ENCODE peak calls at places on chromosome 3, in seven cellular contexts. One of them, this sample, is unnamed.

GRCh38 chr3:197580253-197580691 is 24.5 kb upstream of the BDH1 start:
- DNase-seq in ELR: no peak
- DNase-seq in NCI-H460: no peak
- DNase-seq in fibroblast of mammary gland: no peak
- DNase-seq in HT1080: no peak
- DNase-seq in caudate nucleus: no peak
- DNase-seq in stimulated activated CD8-positive, alpha-beta memory T cell treated with anti-CD3 and anti-CD28 coated beads, Interleukin-7, amount 100 ng/mL, for 1 hour: no peak
- DNase-seq in this sample: no peak

GRCh38 chr3:157868168-157868567 is 238.1 kb downstream of the SHOX2 start:
- DNase-seq in HT1080: peak
- DNase-seq in stimulated activated CD8-positive, alpha-beta memory T cell treated with anti-CD3 and anti-CD28 coated beads, Interleukin-7, amount 100 ng/mL, for 1 hour: no peak
- DNase-seq in caudate nucleus: no peak
- DNase-seq in NCI-H460: no peak
- DNase-seq in ELR: no peak
- DNase-seq in fibroblast of mammary gland: peak
- DNase-seq in this sample: peak

GRCh38 chr3:23259515-23259914 is 56.4 kb downstream of the UBE2E2 start:
- DNase-seq in NCI-H460: no peak
- DNase-seq in HT1080: no peak
- DNase-seq in ELR: no peak
- DNase-seq in fibroblast of mammary gland: no peak
- DNase-seq in stimulated activated CD8-positive, alpha-beta memory T cell treated with anti-CD3 and anti-CD28 coated beads, Interleukin-7, amount 100 ng/mL, for 1 hour: no peak
- DNase-seq in caudate nucleus: no peak
- DNase-seq in this sample: no peak

GRCh38 chr3:42451546-42452230 is 41.3 kb upstream of the LYZL4 start:
- DNase-seq in ELR: no peak
- DNase-seq in fibroblast of mammary gland: no peak
- DNase-seq in HT1080: no peak
- DNase-seq in stimulated activated CD8-positive, alpha-beta memory T cell treated with anti-CD3 and anti-CD28 coated beads, Interleukin-7, amount 100 ng/mL, for 1 hour: no peak
- DNase-seq in NCI-H460: no peak
- DNase-seq in caudate nucleus: no peak
- DNase-seq in this sample: no peak

GRCh38 chr3:13951184-13951583 is 71.3 kb upstream of the WNT7A start:
- DNase-seq in fibroblast of mammary gland: no peak
- DNase-seq in stimulated activated CD8-positive, alpha-beta memory T cell treated with anti-CD3 and anti-CD28 coated beads, Interleukin-7, amount 100 ng/mL, for 1 hour: no peak
- DNase-seq in NCI-H460: no peak
- DNase-seq in ELR: no peak
- DNase-seq in HT1080: no peak
- DNase-seq in caudate nucleus: no peak
- DNase-seq in this sample: no peak

GRCh38 chr3:122101646-122102045 is 46.5 kb downstream of the CD86 start:
- DNase-seq in fibroblast of mammary gland: peak
- DNase-seq in NCI-H460: peak
- DNase-seq in HT1080: peak
- DNase-seq in ELR: peak
- DNase-seq in caudate nucleus: no peak
- DNase-seq in stimulated activated CD8-positive, alpha-beta memory T cell treated with anti-CD3 and anti-CD28 coated beads, Interleukin-7, amount 100 ng/mL, for 1 hour: no peak
- DNase-seq in this sample: peak

GRCh38 chr3:177875786-177876476 is 660.3 kb upstream of the KCNMB2 start:
- DNase-seq in ELR: no peak
- DNase-seq in caudate nucleus: no peak
- DNase-seq in HT1080: no peak
- DNase-seq in NCI-H460: no peak
- DNase-seq in fibroblast of mammary gland: peak
- DNase-seq in stimulated activated CD8-positive, alpha-beta memory T cell treated with anti-CD3 and anti-CD28 coated beads, Interleukin-7, amount 100 ng/mL, for 1 hour: no peak
- DNase-seq in this sample: peak

GRCh38 chr3:71578045-71578730 is 5.3 kb downstream of the FOXP1 start:
- DNase-seq in stimulated activated CD8-positive, alpha-beta memory T cell treated with anti-CD3 and anti-CD28 coated beads, Interleukin-7, amount 100 ng/mL, for 1 hour: no peak
- DNase-seq in ELR: peak
- DNase-seq in HT1080: peak
- DNase-seq in fibroblast of mammary gland: no peak
- DNase-seq in caudate nucleus: no peak
- DNase-seq in NCI-H460: no peak
- DNase-seq in this sample: no peak

GRCh38 chr3:118447326-118447725 is 587.3 kb downstream of the IGSF11 start:
- DNase-seq in stimulated activated CD8-positive, alpha-beta memory T cell treated with anti-CD3 and anti-CD28 coated beads, Interleukin-7, amount 100 ng/mL, for 1 hour: no peak
- DNase-seq in caudate nucleus: no peak
- DNase-seq in fibroblast of mammary gland: no peak
- DNase-seq in HT1080: no peak
- DNase-seq in NCI-H460: no peak
- DNase-seq in ELR: no peak
- DNase-seq in this sample: no peak

GRCh38 chr3:111534701-111535100 is 7.3 kb upstream of the CD96 start:
- DNase-seq in caudate nucleus: no peak
- DNase-seq in HT1080: peak
- DNase-seq in fibroblast of mammary gland: peak
- DNase-seq in stimulated activated CD8-positive, alpha-beta memory T cell treated with anti-CD3 and anti-CD28 coated beads, Interleukin-7, amount 100 ng/mL, for 1 hour: no peak
- DNase-seq in NCI-H460: no peak
- DNase-seq in ELR: peak
- DNase-seq in this sample: no peak

GRCh38 chr3:16289144-16289889 is 24.3 kb downstream of the OXNAD1 start:
- DNase-seq in caudate nucleus: no peak
- DNase-seq in HT1080: no peak
- DNase-seq in ELR: no peak
- DNase-seq in stimulated activated CD8-positive, alpha-beta memory T cell treated with anti-CD3 and anti-CD28 coated beads, Interleukin-7, amount 100 ng/mL, for 1 hour: no peak
- DNase-seq in fibroblast of mammary gland: peak
- DNase-seq in NCI-H460: no peak
- DNase-seq in this sample: no peak

GRCh38 chr3:179955798-179956197 is 80.9 kb downstream of the PEX5L start:
- DNase-seq in stimulated activated CD8-positive, alpha-beta memory T cell treated with anti-CD3 and anti-CD28 coated beads, Interleukin-7, amount 100 ng/mL, for 1 hour: no peak
- DNase-seq in caudate nucleus: no peak
- DNase-seq in NCI-H460: no peak
- DNase-seq in fibroblast of mammary gland: no peak
- DNase-seq in ELR: peak
- DNase-seq in HT1080: no peak
- DNase-seq in this sample: no peak

GRCh38 chr3:77197408-77197807 is 157.5 kb downstream of the ROBO2 start:
- DNase-seq in NCI-H460: no peak
- DNase-seq in ELR: no peak
- DNase-seq in fibroblast of mammary gland: no peak
- DNase-seq in HT1080: no peak
- DNase-seq in caudate nucleus: no peak
- DNase-seq in stimulated activated CD8-positive, alpha-beta memory T cell treated with anti-CD3 and anti-CD28 coated beads, Interleukin-7, amount 100 ng/mL, for 1 hour: no peak
- DNase-seq in this sample: no peak

GRCh38 chr3:45644467-45645201 is 44.6 kb upstream of the SACM1L start:
- DNase-seq in stimulated activated CD8-positive, alpha-beta memory T cell treated with anti-CD3 and anti-CD28 coated beads, Interleukin-7, amount 100 ng/mL, for 1 hour: no peak
- DNase-seq in fibroblast of mammary gland: peak
- DNase-seq in ELR: peak
- DNase-seq in caudate nucleus: no peak
- DNase-seq in HT1080: peak
- DNase-seq in NCI-H460: peak
- DNase-seq in this sample: peak

GRCh38 chr3:102129774-102130608 is 280.7 kb downstream of the NFKBIZ start:
- DNase-seq in ELR: peak
- DNase-seq in NCI-H460: no peak
- DNase-seq in HT1080: peak
- DNase-seq in caudate nucleus: no peak
- DNase-seq in fibroblast of mammary gland: peak
- DNase-seq in stimulated activated CD8-positive, alpha-beta memory T cell treated with anti-CD3 and anti-CD28 coated beads, Interleukin-7, amount 100 ng/mL, for 1 hour: no peak
- DNase-seq in this sample: peak

GRCh38 chr3:192923731-192924130 is 6.1 kb upstream of the MB21D2 start:
- DNase-seq in stimulated activated CD8-positive, alpha-beta memory T cell treated with anti-CD3 and anti-CD28 coated beads, Interleukin-7, amount 100 ng/mL, for 1 hour: no peak
- DNase-seq in caudate nucleus: no peak
- DNase-seq in ELR: no peak
- DNase-seq in fibroblast of mammary gland: no peak
- DNase-seq in HT1080: no peak
- DNase-seq in NCI-H460: no peak
- DNase-seq in this sample: no peak

GRCh38 chr3:32175607-32176197 is 62.8 kb upstream of the CMTM8 start:
- DNase-seq in ELR: peak
- DNase-seq in caudate nucleus: no peak
- DNase-seq in fibroblast of mammary gland: peak
- DNase-seq in stimulated activated CD8-positive, alpha-beta memory T cell treated with anti-CD3 and anti-CD28 coated beads, Interleukin-7, amount 100 ng/mL, for 1 hour: no peak
- DNase-seq in HT1080: peak
- DNase-seq in NCI-H460: peak
- DNase-seq in this sample: peak

GRCh38 chr3:75906555-75907112 is 121.3 kb upstream of the ZNF717 start:
- DNase-seq in caudate nucleus: no peak
- DNase-seq in HT1080: peak
- DNase-seq in stimulated activated CD8-positive, alpha-beta memory T cell treated with anti-CD3 and anti-CD28 coated beads, Interleukin-7, amount 100 ng/mL, for 1 hour: no peak
- DNase-seq in fibroblast of mammary gland: no peak
- DNase-seq in ELR: peak
- DNase-seq in NCI-H460: no peak
- DNase-seq in this sample: no peak

GRCh38 chr3:40557558-40558161 is 32.9 kb downstream of the ZNF621 start:
- DNase-seq in stimulated activated CD8-positive, alpha-beta memory T cell treated with anti-CD3 and anti-CD28 coated beads, Interleukin-7, amount 100 ng/mL, for 1 hour: no peak
- DNase-seq in caudate nucleus: no peak
- DNase-seq in NCI-H460: no peak
- DNase-seq in HT1080: no peak
- DNase-seq in fibroblast of mammary gland: no peak
- DNase-seq in ELR: no peak
- DNase-seq in this sample: no peak

GRCh38 chr3:50617911-50618481 is 1.0 kb downstream of the MAPKAPK3 start:
- DNase-seq in NCI-H460: no peak
- DNase-seq in ELR: no peak
- DNase-seq in fibroblast of mammary gland: peak
- DNase-seq in stimulated activated CD8-positive, alpha-beta memory T cell treated with anti-CD3 and anti-CD28 coated beads, Interleukin-7, amount 100 ng/mL, for 1 hour: no peak
- DNase-seq in HT1080: no peak
- DNase-seq in caudate nucleus: no peak
- DNase-seq in this sample: no peak

GRCh38 chr3:172993412-172993811 is 147.6 kb downstream of the SPATA16 start:
- DNase-seq in NCI-H460: no peak
- DNase-seq in HT1080: no peak
- DNase-seq in ELR: no peak
- DNase-seq in caudate nucleus: no peak
- DNase-seq in fibroblast of mammary gland: no peak
- DNase-seq in stimulated activated CD8-positive, alpha-beta memory T cell treated with anti-CD3 and anti-CD28 coated beads, Interleukin-7, amount 100 ng/mL, for 1 hour: no peak
- DNase-seq in this sample: no peak

GRCh38 chr3:196835081-196835480 is 32.6 kb upstream of the SENP5 start:
- DNase-seq in ELR: no peak
- DNase-seq in HT1080: no peak
- DNase-seq in fibroblast of mammary gland: no peak
- DNase-seq in caudate nucleus: no peak
- DNase-seq in NCI-H460: no peak
- DNase-seq in stimulated activated CD8-positive, alpha-beta memory T cell treated with anti-CD3 and anti-CD28 coated beads, Interleukin-7, amount 100 ng/mL, for 1 hour: no peak
- DNase-seq in this sample: no peak

GRCh38 chr3:25855281-25855680 is 65.4 kb downstream of the OXSM start:
- DNase-seq in NCI-H460: no peak
- DNase-seq in fibroblast of mammary gland: no peak
- DNase-seq in HT1080: no peak
- DNase-seq in stimulated activated CD8-positive, alpha-beta memory T cell treated with anti-CD3 and anti-CD28 coated beads, Interleukin-7, amount 100 ng/mL, for 1 hour: no peak
- DNase-seq in caudate nucleus: no peak
- DNase-seq in ELR: no peak
- DNase-seq in this sample: no peak

GRCh38 chr3:53223025-53223424 is 32.8 kb downstream of the TKT start:
- DNase-seq in NCI-H460: no peak
- DNase-seq in caudate nucleus: no peak
- DNase-seq in HT1080: no peak
- DNase-seq in stimulated activated CD8-positive, alpha-beta memory T cell treated with anti-CD3 and anti-CD28 coated beads, Interleukin-7, amount 100 ng/mL, for 1 hour: no peak
- DNase-seq in fibroblast of mammary gland: no peak
- DNase-seq in ELR: no peak
- DNase-seq in this sample: no peak

GRCh38 chr3:24505678-24506560 is 11.3 kb upstream of the THRB start:
- DNase-seq in ELR: no peak
- DNase-seq in HT1080: no peak
- DNase-seq in stimulated activated CD8-positive, alpha-beta memory T cell treated with anti-CD3 and anti-CD28 coated beads, Interleukin-7, amount 100 ng/mL, for 1 hour: no peak
- DNase-seq in fibroblast of mammary gland: peak
- DNase-seq in NCI-H460: no peak
- DNase-seq in caudate nucleus: no peak
- DNase-seq in this sample: no peak

GRCh38 chr3:171801738-171802600 is 8.3 kb downstream of the PLD1 start:
- DNase-seq in NCI-H460: peak
- DNase-seq in fibroblast of mammary gland: peak
- DNase-seq in HT1080: peak
- DNase-seq in stimulated activated CD8-positive, alpha-beta memory T cell treated with anti-CD3 and anti-CD28 coated beads, Interleukin-7, amount 100 ng/mL, for 1 hour: no peak
- DNase-seq in caudate nucleus: no peak
- DNase-seq in ELR: peak
- DNase-seq in this sample: no peak

GRCh38 chr3:9833078-9833477 is 10.7 kb downstream of the RPUSD3 start:
- DNase-seq in NCI-H460: no peak
- DNase-seq in HT1080: no peak
- DNase-seq in ELR: no peak
- DNase-seq in caudate nucleus: no peak
- DNase-seq in fibroblast of mammary gland: no peak
- DNase-seq in stimulated activated CD8-positive, alpha-beta memory T cell treated with anti-CD3 and anti-CD28 coated beads, Interleukin-7, amount 100 ng/mL, for 1 hour: no peak
- DNase-seq in this sample: no peak